ENCODE peak calls at places on chromosomes 4 and X, in six cellular contexts. C is suprapubic skin, Y is ovary, Q is sigmoid colon, K is IMR-90, O is adrenal gland. E is an unnamed sample.

GRCh38 chrX:27380163-27380845 is 82.8 kb downstream of the PPP4R3C start:
- DNase-seq in Q (no peak), Y (no peak), O (no peak), C (no peak), K (no peak), E (no peak)

GRCh38 chr4:81452452-81453011 is 19.2 kb downstream of the RASGEF1B start:
- DNase-seq in C (no peak), Q (no peak), O (no peak), K (peak), Y (no peak), E (no peak)

GRCh38 chrX:119667111-119667928 is 25.6 kb downstream of the SEPTIN6 start:
- DNase-seq in Y (peak), C (no peak), O (peak), Q (no peak), K (no peak), E (peak)

GRCh38 chrX:38973327-38973726 is 172.1 kb downstream of the MID1IP1 start:
- DNase-seq in Q (no peak), O (no peak), Y (no peak), K (peak), C (no peak), E (no peak)

GRCh38 chr4:110639207-110640092 is 16.6 kb upstream of the PITX2 start:
- DNase-seq in Y (no peak), C (no peak), O (no peak), K (no peak), Q (no peak), E (no peak)

GRCh38 chr4:95095352-95095974 is 337.7 kb downstream of the BMPR1B start:
- DNase-seq in C (no peak), Y (no peak), O (no peak), K (peak), Q (no peak), E (no peak)

GRCh38 chr4:134027931-134028330 is 173.7 kb downstream of the PABPC4L start:
- DNase-seq in Y (no peak), O (no peak), Q (no peak), C (no peak), K (peak), E (no peak)

GRCh38 chr4:165927366-165927765 is 54.3 kb downstream of the TLL1 start:
- DNase-seq in K (no peak), Q (no peak), C (no peak), O (no peak), Y (no peak), E (no peak)

GRCh38 chr4:134174271-134174670 is 27.3 kb downstream of the PABPC4L start:
- DNase-seq in Y (no peak), K (no peak), C (no peak), O (no peak), Q (no peak), E (no peak)

GRCh38 chr4:108152980-108153379 is 15.8 kb downstream of the LEF1 start:
- DNase-seq in O (no peak), Y (no peak), C (no peak), Q (no peak), K (no peak), E (no peak)

GRCh38 chr4:153486281-153487151 is 20.4 kb downstream of the TMEM131L start:
- DNase-seq in Y (no peak), C (no peak), O (no peak), K (peak), Q (no peak), E (no peak)

GRCh38 chrX:16839224-16839851 is 30.8 kb downstream of the RBBP7 start:
- DNase-seq in Y (no peak), K (no peak), Q (no peak), O (no peak), C (no peak), E (no peak)

GRCh38 chr4:106371166-106371565 is 2.6 kb upstream of the GIMD1 start:
- DNase-seq in K (no peak), O (no peak), Y (no peak), Q (no peak), C (no peak), E (no peak)

GRCh38 chr4:88737304-88738015 is 39.8 kb upstream of the NAP1L5 start:
- DNase-seq in O (peak), C (no peak), Q (peak), Y (peak), K (peak), E (no peak)

GRCh38 chrX:15749642-15750610 is 11.9 kb downstream of the CA5B start:
- DNase-seq in C (no peak), O (peak), Y (no peak), Q (no peak), K (peak), E (no peak)

GRCh38 chrX:119693996-119694451 is 1.1 kb upstream of the SEPTIN6 start:
- DNase-seq in Y (peak), O (peak), Q (no peak), K (no peak), C (no peak), E (peak)

GRCh38 chrX:2391869-2392606 is 108.7 kb downstream of the DHRSX start:
- DNase-seq in C (peak), K (peak), Y (no peak), O (peak), Q (no peak), E (no peak)

GRCh38 chr4:110480031-110480549 is 4.1 kb downstream of the ENPEP start:
- DNase-seq in K (peak), C (no peak), Q (no peak), O (no peak), Y (no peak), E (no peak)

GRCh38 chr4:7105261-7105660 is 37.4 kb upstream of the GRPEL1 start:
- DNase-seq in Q (no peak), O (no peak), Y (peak), K (peak), C (no peak), E (no peak)

GRCh38 chr4:22720091-22720490 is 27.4 kb downstream of the GBA3 start:
- DNase-seq in K (peak), Y (no peak), O (no peak), C (no peak), Q (no peak), E (no peak)

GRCh38 chr4:75921910-75922309 is 18.9 kb downstream of the NAAA start:
- DNase-seq in K (no peak), C (no peak), Y (no peak), O (no peak), Q (no peak), E (no peak)

GRCh38 chrX:1207496-1208025 is 4.9 kb downstream of the CRLF2 start:
- DNase-seq in C (no peak), K (no peak), Q (peak), O (no peak), Y (no peak), E (peak)

GRCh38 chr4:36138221-36138620 is 106.1 kb downstream of the ARAP2 start:
- DNase-seq in Q (no peak), C (no peak), Y (no peak), K (peak), O (no peak), E (no peak)

GRCh38 chrX:15838017-15838416 is 16.6 kb downstream of the AP1S2 start:
- DNase-seq in Q (no peak), K (no peak), Y (no peak), O (no peak), C (no peak), E (no peak)

GRCh38 chrX:37786666-37787337 is 6.9 kb downstream of the CYBB start:
- DNase-seq in Y (no peak), O (no peak), C (no peak), K (no peak), Q (no peak), E (no peak)

GRCh38 chr4:3387154-3387942 is 54.4 kb upstream of the HGFAC start:
- DNase-seq in Y (no peak), C (no peak), K (no peak), Q (peak), O (no peak), E (peak)

GRCh38 chr4:3384771-3385701 is 56.7 kb upstream of the HGFAC start:
- DNase-seq in Y (peak), O (no peak), Q (peak), K (no peak), C (no peak), E (peak)

GRCh38 chr4:3384391-3384770 is 57.4 kb upstream of the HGFAC start:
- DNase-seq in K (no peak), Y (no peak), C (no peak), O (no peak), Q (no peak), E (no peak)

GRCh38 chr4:3386486-3386885 is 55.3 kb upstream of the HGFAC start:
- DNase-seq in O (no peak), C (no peak), Y (no peak), K (no peak), Q (peak), E (no peak)

DNA sequence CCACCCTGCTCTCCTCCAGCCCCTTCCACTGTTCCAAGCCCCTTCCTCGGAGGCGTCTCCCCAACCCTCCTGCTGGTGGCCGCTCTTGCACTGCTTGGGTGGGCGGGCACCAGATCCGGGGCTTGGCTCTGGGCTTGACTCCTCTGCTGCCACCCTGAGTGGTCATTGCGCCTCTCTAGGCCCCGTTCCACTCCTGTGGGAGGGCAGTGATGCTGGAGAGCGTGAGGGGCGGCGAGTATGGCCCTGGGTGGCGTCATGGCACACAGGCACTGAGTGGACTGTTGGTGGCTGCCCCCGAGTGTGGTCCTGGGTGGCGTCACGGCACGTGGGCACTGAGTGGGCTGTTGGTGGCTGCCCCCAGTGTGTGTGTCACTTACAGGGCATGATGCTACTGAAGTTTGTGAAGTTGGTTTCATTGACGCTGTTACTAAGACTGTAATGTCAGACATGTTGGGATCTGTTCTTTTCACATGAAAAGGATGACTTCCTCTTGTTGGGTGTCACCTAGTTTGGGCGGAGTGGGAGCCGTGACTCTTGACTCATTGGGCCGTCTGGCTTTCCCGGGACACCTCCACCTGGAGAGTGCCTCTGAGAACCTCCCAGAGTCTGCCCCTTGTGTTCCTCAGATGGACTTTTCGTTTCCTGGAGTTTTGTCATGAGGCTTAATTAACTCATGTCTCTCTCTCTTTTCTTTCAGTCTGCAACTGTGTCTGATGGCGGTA is 55.9 kb upstream of the HGFAC start:
- DNase-seq in K (no peak), Y (no peak), C (no peak), O (no peak), Q (peak), E (peak)
- TF ChIP-seq POLR2A in K (no peak), Y (no peak), C (no peak), O (no peak), Q (no peak), E (no peak)

DNA sequence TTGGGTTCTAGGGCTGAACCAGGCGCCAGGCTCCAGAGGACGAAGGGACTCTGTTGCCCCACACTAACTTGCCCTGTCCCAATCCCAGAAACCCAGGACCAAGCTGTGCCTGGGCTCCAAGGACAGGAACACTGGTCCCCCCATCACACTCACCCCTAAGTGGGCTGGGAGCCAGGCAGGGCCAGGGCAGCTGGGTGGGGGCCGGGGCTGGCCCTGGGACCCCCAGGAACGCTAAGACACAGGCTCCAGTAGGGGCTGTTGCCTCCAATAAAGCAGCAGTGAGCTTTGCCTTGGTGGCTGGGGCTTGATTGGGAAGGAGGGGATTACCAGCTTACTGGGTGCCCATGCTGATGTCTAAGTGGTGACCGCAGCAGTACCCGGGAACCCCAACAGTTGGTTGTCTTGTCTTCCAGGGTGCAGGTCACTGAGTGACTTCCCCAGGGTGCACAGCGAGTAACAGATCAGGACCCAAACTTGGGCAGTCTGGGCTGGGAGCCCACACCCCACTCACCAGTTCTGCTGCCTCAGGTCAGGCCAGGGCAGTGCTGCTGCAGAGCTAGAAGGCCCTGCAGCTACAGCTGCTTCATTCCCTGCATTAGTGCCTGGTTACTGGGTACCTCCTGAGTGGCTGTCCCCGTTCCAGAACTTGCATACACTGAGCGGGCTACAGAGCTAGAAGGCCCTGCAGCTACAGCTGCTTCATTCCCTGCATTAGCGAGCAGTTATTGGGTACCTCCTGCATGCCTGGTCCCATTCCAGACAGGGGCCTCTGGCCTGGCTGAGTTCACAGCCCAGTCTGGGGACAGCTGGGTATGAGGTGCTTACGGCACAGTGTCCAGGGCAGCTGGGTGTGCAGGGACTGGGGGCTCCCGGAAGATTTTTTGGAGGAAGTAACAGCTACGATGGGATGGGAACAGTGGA is 9.4 kb upstream of the ADD1 start:
- DNase-seq in Q (peak), K (no peak), Y (peak), O (peak), C (no peak), E (no peak)
- TF ChIP-seq POLR2A in Q (no peak), K (no peak), Y (no peak), O (no peak), C (no peak), E (no peak)

GRCh38 chr4:145937021-145937861 is 1.4 kb downstream of the ZNF827 start:
- DNase-seq in Y (peak), K (peak), O (peak), Q (peak), C (peak), E (peak)
- TF ChIP-seq POLR2A in Y (no peak), K (peak), O (peak), Q (no peak), C (no peak), E (no peak)

GRCh38 chrX:153599192-153600031 is 473 bp upstream of the CCNQ start:
- DNase-seq in K (peak), O (peak), Q (peak), C (peak), Y (peak), E (peak)
- TF ChIP-seq POLR2A in K (no peak), O (no peak), Q (no peak), C (no peak), Y (no peak), E (no peak)

GRCh38 chrX:101057095-101057714 is 5.3 kb upstream of the TRMT2B start:
- DNase-seq in K (peak), Y (no peak), O (no peak), Q (no peak), C (no peak), E (no peak)

GRCh38 chrX:101051153-101051548 is 760 bp downstream of the TRMT2B start:
- DNase-seq in Q (peak), K (no peak), Y (peak), C (no peak), O (peak), E (no peak)

GRCh38 chrX:101051549-101052302 is at the start of gene TRMT2B:
- DNase-seq in K (peak), C (peak), O (peak), Y (peak), Q (peak), E (peak)
- TF ChIP-seq POLR2A in K (no peak), C (no peak), O (peak), Y (no peak), Q (peak), E (no peak)

GRCh38 chr4:139663561-139664138 is 2.0 kb upstream of the MGST2 start:
- DNase-seq in O (no peak), Q (no peak), Y (no peak), K (no peak), C (no peak), E (no peak)
- TF ChIP-seq POLR2A in O (no peak), Q (no peak), Y (no peak), K (no peak), C (no peak), E (no peak)

GRCh38 chr4:40200881-40201797 is 4.3 kb downstream of the RHOH start:
- DNase-seq in O (no peak), K (peak), C (no peak), Y (no peak), Q (no peak), E (no peak)
- TF ChIP-seq POLR2A in O (no peak), K (no peak), C (no peak), Y (no peak), Q (no peak), E (no peak)

GRCh38 chr4:38133711-38134480 is 173.7 kb downstream of the PTTG2 start:
- DNase-seq in Q (no peak), O (no peak), Y (no peak), C (no peak), K (no peak), E (no peak)
- TF ChIP-seq POLR2A in Q (no peak), O (no peak), Y (no peak), C (no peak), K (no peak), E (no peak)

E was measured in spleen.